ENCODE peak calls at places on chromosomes 7 and 10, in six cellular contexts. One of them, this sample, is unnamed.

GRCh38 chr10:72069751-72070501 is 18.4 kb downstream of the SPOCK2 start:
- DNase-seq in A549: no peak
- DNase-seq in HCT116: no peak
- DNase-seq in Peyer's patch: no peak
- DNase-seq in adrenal gland: no peak
- DNase-seq in sigmoid colon: no peak
- DNase-seq in this sample: no peak

GRCh38 chr7:35802649-35803048 is 1.8 kb downstream of the SEPTIN7 start:
- DNase-seq in sigmoid colon: no peak
- DNase-seq in HCT116: no peak
- DNase-seq in Peyer's patch: no peak
- DNase-seq in A549: no peak
- DNase-seq in adrenal gland: no peak
- DNase-seq in this sample: no peak

GRCh38 chr7:4698707-4699275 is 16.7 kb downstream of the FOXK1 start:
- DNase-seq in HCT116: no peak
- DNase-seq in sigmoid colon: no peak
- DNase-seq in Peyer's patch: no peak
- DNase-seq in A549: no peak
- DNase-seq in adrenal gland: peak
- DNase-seq in this sample: no peak

GRCh38 chr10:130338588-130339070 is 202.4 kb downstream of the GLRX3 start:
- DNase-seq in Peyer's patch: no peak
- DNase-seq in sigmoid colon: no peak
- DNase-seq in adrenal gland: peak
- DNase-seq in HCT116: no peak
- DNase-seq in A549: no peak
- DNase-seq in this sample: no peak

GRCh38 chr7:130845581-130846085 is 111.6 kb upstream of the KLF14 start:
- DNase-seq in adrenal gland: no peak
- DNase-seq in HCT116: peak
- DNase-seq in Peyer's patch: no peak
- DNase-seq in A549: peak
- DNase-seq in sigmoid colon: no peak
- DNase-seq in this sample: no peak

GRCh38 chr10:35363587-35363986 is 27.3 kb downstream of the CCNY start:
- DNase-seq in sigmoid colon: no peak
- DNase-seq in adrenal gland: no peak
- DNase-seq in HCT116: no peak
- DNase-seq in Peyer's patch: no peak
- DNase-seq in A549: no peak
- DNase-seq in this sample: no peak

GRCh38 chr10:30188567-30189253 is 129.3 kb upstream of the JCAD start:
- DNase-seq in A549: no peak
- DNase-seq in adrenal gland: peak
- DNase-seq in sigmoid colon: no peak
- DNase-seq in HCT116: no peak
- DNase-seq in Peyer's patch: no peak
- DNase-seq in this sample: no peak

GRCh38 chr7:98252655-98253054 is 623 bp upstream of the TECPR1 start:
- DNase-seq in HCT116: no peak
- DNase-seq in Peyer's patch: no peak
- DNase-seq in sigmoid colon: no peak
- DNase-seq in adrenal gland: peak
- DNase-seq in A549: no peak
- DNase-seq in this sample: peak

GRCh38 chr10:114288424-114289095 is 49.5 kb downstream of the VWA2 start:
- DNase-seq in HCT116: no peak
- DNase-seq in adrenal gland: no peak
- DNase-seq in A549: no peak
- DNase-seq in sigmoid colon: peak
- DNase-seq in Peyer's patch: no peak
- DNase-seq in this sample: no peak

GRCh38 chr7:39084344-39084743 is 106.6 kb downstream of the POU6F2 start:
- DNase-seq in sigmoid colon: no peak
- DNase-seq in adrenal gland: no peak
- DNase-seq in Peyer's patch: no peak
- DNase-seq in HCT116: no peak
- DNase-seq in A549: no peak
- DNase-seq in this sample: no peak

GRCh38 chr7:102897211-102897621 is 15.6 kb upstream of the LRRC17 start:
- DNase-seq in Peyer's patch: no peak
- DNase-seq in HCT116: no peak
- DNase-seq in adrenal gland: no peak
- DNase-seq in A549: no peak
- DNase-seq in sigmoid colon: no peak
- DNase-seq in this sample: no peak

GRCh38 chr7:6193734-6194133 is 78.7 kb downstream of the CYTH3 start:
- DNase-seq in sigmoid colon: no peak
- DNase-seq in A549: no peak
- DNase-seq in Peyer's patch: no peak
- DNase-seq in HCT116: no peak
- DNase-seq in adrenal gland: peak
- DNase-seq in this sample: no peak

GRCh38 chr7:43072530-43072929 is 39.9 kb upstream of the HECW1 start:
- DNase-seq in A549: no peak
- DNase-seq in adrenal gland: no peak
- DNase-seq in HCT116: no peak
- DNase-seq in Peyer's patch: no peak
- DNase-seq in sigmoid colon: no peak
- DNase-seq in this sample: peak

GRCh38 chr7:25476863-25477262 is 248.6 kb upstream of the NPVF start:
- DNase-seq in Peyer's patch: no peak
- DNase-seq in adrenal gland: no peak
- DNase-seq in sigmoid colon: no peak
- DNase-seq in HCT116: no peak
- DNase-seq in A549: no peak
- DNase-seq in this sample: no peak

GRCh38 chr7:111953611-111954010 is 252.6 kb downstream of the DOCK4 start:
- DNase-seq in sigmoid colon: no peak
- DNase-seq in HCT116: no peak
- DNase-seq in adrenal gland: no peak
- DNase-seq in A549: no peak
- DNase-seq in Peyer's patch: no peak
- DNase-seq in this sample: no peak

GRCh38 chr7:87479951-87480350 is 4.5 kb upstream of the ABCB4 start:
- DNase-seq in adrenal gland: no peak
- DNase-seq in Peyer's patch: no peak
- DNase-seq in sigmoid colon: no peak
- DNase-seq in A549: no peak
- DNase-seq in HCT116: no peak
- DNase-seq in this sample: no peak

GRCh38 chr10:96371356-96371755 is 12.6 kb upstream of the OPALIN start:
- DNase-seq in Peyer's patch: no peak
- DNase-seq in HCT116: no peak
- DNase-seq in A549: no peak
- DNase-seq in adrenal gland: no peak
- DNase-seq in sigmoid colon: no peak
- DNase-seq in this sample: no peak

GRCh38 chr7:155348806-155349205 is 51.1 kb downstream of the INSIG1 start:
- DNase-seq in sigmoid colon: no peak
- DNase-seq in adrenal gland: no peak
- DNase-seq in Peyer's patch: peak
- DNase-seq in A549: no peak
- DNase-seq in HCT116: no peak
- DNase-seq in this sample: no peak

GRCh38 chr7:52831321-52831720 is 204.1 kb upstream of the POM121L12 start:
- DNase-seq in adrenal gland: no peak
- DNase-seq in HCT116: no peak
- DNase-seq in sigmoid colon: no peak
- DNase-seq in Peyer's patch: no peak
- DNase-seq in A549: no peak
- DNase-seq in this sample: no peak

GRCh38 chr7:18520450-18521235 is 25.1 kb downstream of the HDAC9 start:
- DNase-seq in A549: no peak
- DNase-seq in sigmoid colon: no peak
- DNase-seq in Peyer's patch: no peak
- DNase-seq in adrenal gland: no peak
- DNase-seq in HCT116: no peak
- DNase-seq in this sample: no peak

GRCh38 chr7:30549933-30550493 is 44.7 kb upstream of the GARS1 start:
- DNase-seq in HCT116: no peak
- DNase-seq in adrenal gland: no peak
- DNase-seq in Peyer's patch: no peak
- DNase-seq in A549: no peak
- DNase-seq in sigmoid colon: no peak
- DNase-seq in this sample: no peak

GRCh38 chr10:112389147-112389822 is 15.4 kb downstream of the ACSL5 start:
- DNase-seq in Peyer's patch: no peak
- DNase-seq in A549: peak
- DNase-seq in HCT116: peak
- DNase-seq in adrenal gland: peak
- DNase-seq in sigmoid colon: no peak
- DNase-seq in this sample: peak

GRCh38 chr10:78185693-78186055 is 152.0 kb downstream of the RPS24 start:
- DNase-seq in HCT116: no peak
- DNase-seq in Peyer's patch: no peak
- DNase-seq in sigmoid colon: no peak
- DNase-seq in A549: no peak
- DNase-seq in adrenal gland: peak
- DNase-seq in this sample: peak

GRCh38 chr7:139362302-139362701 is 2.6 kb downstream of the LUC7L2 start:
- DNase-seq in adrenal gland: no peak
- DNase-seq in A549: no peak
- DNase-seq in HCT116: no peak
- DNase-seq in sigmoid colon: no peak
- DNase-seq in Peyer's patch: no peak
- DNase-seq in this sample: no peak
- TF ChIP-seq CTCF in adrenal gland: no peak
- TF ChIP-seq CTCF in A549: no peak
- TF ChIP-seq CTCF in HCT116: no peak
- TF ChIP-seq CTCF in sigmoid colon: no peak
- TF ChIP-seq CTCF in Peyer's patch: no peak
- TF ChIP-seq CTCF in this sample: no peak

DNA sequence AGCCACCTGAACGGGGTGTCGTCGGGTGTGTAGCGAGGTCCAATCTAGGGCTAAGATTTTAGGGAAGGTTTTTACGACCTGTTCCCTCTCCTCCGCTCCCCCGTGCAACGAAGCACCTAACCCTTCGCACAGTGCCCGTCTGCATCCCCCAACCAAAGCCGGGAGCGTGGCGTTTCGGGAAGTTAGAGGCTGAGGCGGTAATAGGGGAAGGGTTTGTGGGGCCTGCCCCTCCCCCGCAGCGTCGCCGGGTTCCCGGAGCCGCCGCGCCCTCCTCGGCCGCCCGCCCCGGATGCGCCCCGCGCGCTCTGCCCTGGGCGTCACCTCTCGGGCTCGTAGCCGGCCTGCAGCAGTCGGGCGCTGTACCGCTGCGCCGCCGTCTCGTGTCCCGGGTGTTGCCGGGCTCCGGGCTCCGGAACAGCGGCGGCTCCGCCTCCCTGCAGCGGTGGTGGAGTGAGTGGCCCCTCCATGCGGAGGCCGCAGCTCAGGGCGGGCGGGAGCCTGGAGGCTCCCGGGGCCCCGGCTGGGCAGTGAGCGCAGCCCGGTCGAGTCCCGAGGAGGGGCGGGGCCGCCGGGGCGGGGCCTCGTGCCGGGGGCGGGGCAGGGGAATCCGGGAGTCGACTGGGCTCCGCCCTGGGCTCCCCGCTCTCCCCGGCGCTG is at the start of gene IMPDH1:
- DNase-seq in adrenal gland: peak
- DNase-seq in Peyer's patch: peak
- DNase-seq in A549: peak
- DNase-seq in HCT116: no peak
- DNase-seq in sigmoid colon: peak
- DNase-seq in this sample: peak
- TF ChIP-seq POLR2A in adrenal gland: peak
- TF ChIP-seq POLR2A in Peyer's patch: peak
- TF ChIP-seq POLR2A in A549: peak
- TF ChIP-seq POLR2A in HCT116: peak
- TF ChIP-seq POLR2A in sigmoid colon: no peak
- TF ChIP-seq POLR2A in this sample: no peak

GRCh38 chr7:27933691-27934565 is 194.0 kb downstream of the TAX1BP1 start:
- DNase-seq in A549: no peak
- DNase-seq in Peyer's patch: no peak
- DNase-seq in adrenal gland: no peak
- DNase-seq in sigmoid colon: no peak
- DNase-seq in HCT116: no peak
- DNase-seq in this sample: no peak
- TF ChIP-seq CTCF in A549: peak
- TF ChIP-seq CTCF in Peyer's patch: no peak
- TF ChIP-seq CTCF in adrenal gland: peak
- TF ChIP-seq CTCF in sigmoid colon: no peak
- TF ChIP-seq CTCF in HCT116: peak
- TF ChIP-seq CTCF in this sample: no peak

GRCh38 chr7:117113871-117114270 is 160.6 kb downstream of the ST7 start:
- DNase-seq in A549: no peak
- DNase-seq in HCT116: no peak
- DNase-seq in sigmoid colon: no peak
- DNase-seq in Peyer's patch: no peak
- DNase-seq in adrenal gland: no peak
- DNase-seq in this sample: no peak

GRCh38 chr7:117112640-117113039 is 159.3 kb downstream of the ST7 start:
- DNase-seq in sigmoid colon: no peak
- DNase-seq in A549: no peak
- DNase-seq in adrenal gland: no peak
- DNase-seq in Peyer's patch: no peak
- DNase-seq in HCT116: no peak
- DNase-seq in this sample: no peak

GRCh38 chr7:117114272-117114671 is 161.0 kb downstream of the ST7 start:
- DNase-seq in adrenal gland: no peak
- DNase-seq in A549: no peak
- DNase-seq in Peyer's patch: no peak
- DNase-seq in sigmoid colon: no peak
- DNase-seq in HCT116: no peak
- DNase-seq in this sample: no peak

GRCh38 chr7:117111532-117111931 is 158.2 kb downstream of the ST7 start:
- DNase-seq in Peyer's patch: no peak
- DNase-seq in sigmoid colon: no peak
- DNase-seq in HCT116: no peak
- DNase-seq in A549: no peak
- DNase-seq in adrenal gland: no peak
- DNase-seq in this sample: no peak

DNA sequence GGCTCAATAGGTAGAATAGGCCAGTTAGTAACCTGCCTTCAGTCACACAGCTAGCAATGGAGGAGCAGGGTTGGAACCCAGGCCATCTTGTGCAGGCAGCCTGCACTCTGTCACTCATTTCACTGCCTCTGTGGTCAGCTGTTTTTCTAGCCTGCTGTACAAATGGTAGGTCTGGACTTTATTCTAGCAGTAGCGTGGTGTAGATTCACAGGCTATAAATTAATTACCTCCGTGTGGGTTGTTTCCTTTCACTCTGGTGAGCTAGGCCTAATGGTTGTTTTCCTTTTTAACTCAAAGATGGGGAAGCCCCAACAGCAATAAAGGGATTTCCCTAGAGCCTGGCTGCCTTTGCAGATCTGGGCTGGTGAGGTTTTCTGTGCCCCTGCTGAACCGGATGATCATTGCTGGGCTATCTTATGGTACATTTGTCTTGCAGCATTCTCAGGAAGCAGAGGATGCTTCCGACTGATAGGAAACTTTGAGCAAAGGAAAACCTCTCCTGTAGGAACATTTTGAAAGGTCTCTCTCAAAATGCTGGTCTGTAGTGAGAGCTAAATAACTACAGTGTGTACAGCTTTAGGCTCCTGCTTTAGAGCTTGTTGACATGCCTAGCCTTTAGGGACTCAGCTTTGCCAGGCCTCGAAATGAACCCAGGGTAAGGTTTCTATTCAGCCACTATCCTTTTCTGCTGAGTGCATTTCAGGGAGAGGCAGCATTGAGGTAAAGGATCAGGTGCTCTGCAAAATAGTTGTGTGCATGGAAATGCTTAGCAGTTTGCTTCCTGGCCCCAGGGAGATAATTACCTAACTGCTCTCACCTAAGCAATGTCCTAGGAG is 157.4 kb downstream of the ST7 start:
- DNase-seq in sigmoid colon: no peak
- DNase-seq in Peyer's patch: peak
- DNase-seq in A549: no peak
- DNase-seq in adrenal gland: no peak
- DNase-seq in HCT116: no peak
- DNase-seq in this sample: no peak
- TF ChIP-seq POLR2A in sigmoid colon: no peak
- TF ChIP-seq POLR2A in Peyer's patch: no peak
- TF ChIP-seq POLR2A in A549: no peak
- TF ChIP-seq POLR2A in adrenal gland: no peak
- TF ChIP-seq POLR2A in HCT116: no peak
- TF ChIP-seq POLR2A in this sample: no peak